ENCODE peak calls at places on chromosomes 6 and 20, in eight cellular contexts. E, Q, P, L, A, J, O and N are unnamed samples.

GRCh38 chr20:11755071-11755881 is 162.4 kb upstream of the BTBD3 start:
- DNase-seq in P (no peak), Q (no peak), L (no peak), A (peak; percentile 60), E (no peak), O (peak; percentile 9), J (no peak), N (no peak)

GRCh38 chr6:53431704-53432103 is 83.0 kb upstream of the ELOVL5 start:
- DNase-seq in O (no peak), L (no peak), A (no peak), J (no peak), E (no peak), P (no peak), Q (no peak), N (no peak)

GRCh38 chr6:133099573-133099972 is 141.6 kb upstream of the EYA4 start:
- DNase-seq in L (no peak), Q (no peak), E (no peak), O (peak; percentile 85), P (no peak), A (peak; percentile 91), J (no peak), N (peak; percentile 87)

GRCh38 chr6:63814459-63814858 is 178.9 kb downstream of the PHF3 start:
- DNase-seq in E (no peak), A (peak; percentile 30), L (no peak), Q (no peak), P (no peak), O (peak; percentile 23), J (no peak), N (no peak)

GRCh38 chr6:83429857-83430605 is 820 bp downstream of the ME1 start:
- DNase-seq in A (peak; percentile 59), E (peak; percentile 67), P (no peak), O (peak; percentile 43), Q (peak; percentile 60), L (peak; percentile 37), J (peak; percentile 15), N (peak; percentile 77)

GRCh38 chr6:155483858-155484257 is 28.2 kb upstream of the NOX3 start:
- DNase-seq in Q (no peak), L (no peak), A (no peak), J (no peak), O (peak; percentile 86), E (no peak), P (no peak), N (peak; percentile 63)

GRCh38 chr6:87789198-87789899 is 87.3 kb upstream of the AKIRIN2 start:
- DNase-seq in P (no peak), O (peak; percentile 65), A (peak; percentile 51), J (no peak), E (no peak), L (peak; percentile 54), Q (no peak), N (peak; percentile 94)

GRCh38 chr20:24872291-24873014 is 76.6 kb upstream of the CST7 start:
- DNase-seq in P (no peak), O (no peak), Q (no peak), J (no peak), L (no peak), A (no peak), E (peak; percentile 63), N (no peak)

GRCh38 chr20:25282796-25283195 is 34.9 kb downstream of the PYGB start:
- DNase-seq in L (no peak), J (peak; percentile 7), P (no peak), O (no peak), Q (no peak), A (no peak), E (no peak), N (no peak)

GRCh38 chr6:42292002-42292735 is 74.5 kb upstream of the MRPS10 start:
- DNase-seq in J (no peak), E (no peak), P (no peak), Q (no peak), O (peak; percentile 75), L (no peak), A (peak; percentile 87), N (peak; percentile 94)

GRCh38 chr6:152127429-152128165 is 320.1 kb downstream of the ESR1 start:
- DNase-seq in Q (no peak), O (no peak), A (peak; percentile 11), L (no peak), E (no peak), P (no peak), J (no peak), N (peak; percentile 42)

GRCh38 chr6:110813813-110814487 is 1.3 kb downstream of the CDK19 start:
- DNase-seq in J (peak; percentile 11), P (no peak), O (peak; percentile 8), Q (peak; percentile 7), A (peak; percentile 50), L (no peak), E (no peak), N (peak; percentile 22)

GRCh38 chr20:8670900-8671229 is 398.0 kb upstream of the PLCB4 start:
- DNase-seq in P (no peak), A (no peak), Q (no peak), L (no peak), J (no peak), O (peak; percentile 79), E (no peak), N (no peak)

GRCh38 chr6:26411751-26412150 is 9.7 kb downstream of the BTN3A1 start:
- DNase-seq in L (no peak), A (no peak), O (peak; percentile 75), P (no peak), E (no peak), Q (no peak), J (no peak), N (peak; percentile 10)

GRCh38 chr20:18314786-18315406 is 26.6 kb downstream of the ZNF133 start:
- DNase-seq in P (no peak), L (no peak), E (no peak), O (peak; percentile 77), A (peak; percentile 98), Q (no peak), J (no peak), N (peak; percentile 100)

GRCh38 chr6:139027620-139028182 is 844 bp upstream of the ABRACL start:
- DNase-seq in E (no peak), J (peak; percentile 44), A (no peak), O (peak; percentile 55), L (no peak), Q (no peak), P (no peak), N (peak; percentile 43)
- H3K4me3 ChIP-seq in E (peak overlapping the region; percentile 87), J (peak overlapping the region; percentile 94), A (peak overlapping the region; percentile 91), O (peak overlapping the region; percentile 96), L (no peak overlapping the region), Q (peak overlapping the region; percentile 73), P (peak overlapping the region; percentile 72), N (peak overlapping the region; percentile 80)

DNA sequence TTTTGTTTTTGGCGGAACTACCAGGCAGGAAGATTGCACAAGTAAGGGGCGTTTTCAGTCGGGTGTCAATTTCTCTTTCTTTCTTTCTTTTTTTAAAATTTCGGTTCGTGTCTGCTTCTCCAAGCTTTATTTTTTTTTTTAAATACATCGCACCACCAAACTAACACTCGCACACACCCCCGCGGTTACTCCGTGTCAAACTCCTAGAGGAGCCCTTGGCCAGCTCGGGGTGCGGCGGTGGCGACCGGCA is 338 bp downstream of the UTRN start:
- DNase-seq in E (no peak), Q (no peak), O (no peak), L (no peak), P (no peak), A (peak; percentile 14), J (no peak), N (no peak)
- TF ChIP-seq CTCF in E (no peak), Q (no peak), O (no peak), L (no peak), P (no peak), A (no peak), J (no peak), N (no peak)

GRCh38 chr6:34526992-34527728 is 29.0 kb downstream of the SPDEF start:
- DNase-seq in L (peak; percentile 97), J (peak; percentile 98), E (peak; percentile 98), O (peak; percentile 97), P (peak; percentile 86), Q (peak; percentile 96), A (peak; percentile 95), N (peak; percentile 95)

GRCh38 chr6:34527751-34528670 is 28.1 kb downstream of the SPDEF start:
- DNase-seq in J (no peak), P (no peak), O (no peak), L (no peak), A (no peak), E (no peak), Q (no peak), N (no peak)

GRCh38 chr6:34525431-34526175 is 30.5 kb downstream of the SPDEF start:
- DNase-seq in E (peak; percentile 41), A (no peak), L (no peak), O (no peak), J (no peak), P (no peak), Q (no peak), N (no peak)

GRCh38 chr6:34524989-34525388 is 31.1 kb downstream of the SPDEF start:
- DNase-seq in O (no peak), E (no peak), A (no peak), L (no peak), P (no peak), Q (no peak), J (no peak), N (no peak)

DNA sequence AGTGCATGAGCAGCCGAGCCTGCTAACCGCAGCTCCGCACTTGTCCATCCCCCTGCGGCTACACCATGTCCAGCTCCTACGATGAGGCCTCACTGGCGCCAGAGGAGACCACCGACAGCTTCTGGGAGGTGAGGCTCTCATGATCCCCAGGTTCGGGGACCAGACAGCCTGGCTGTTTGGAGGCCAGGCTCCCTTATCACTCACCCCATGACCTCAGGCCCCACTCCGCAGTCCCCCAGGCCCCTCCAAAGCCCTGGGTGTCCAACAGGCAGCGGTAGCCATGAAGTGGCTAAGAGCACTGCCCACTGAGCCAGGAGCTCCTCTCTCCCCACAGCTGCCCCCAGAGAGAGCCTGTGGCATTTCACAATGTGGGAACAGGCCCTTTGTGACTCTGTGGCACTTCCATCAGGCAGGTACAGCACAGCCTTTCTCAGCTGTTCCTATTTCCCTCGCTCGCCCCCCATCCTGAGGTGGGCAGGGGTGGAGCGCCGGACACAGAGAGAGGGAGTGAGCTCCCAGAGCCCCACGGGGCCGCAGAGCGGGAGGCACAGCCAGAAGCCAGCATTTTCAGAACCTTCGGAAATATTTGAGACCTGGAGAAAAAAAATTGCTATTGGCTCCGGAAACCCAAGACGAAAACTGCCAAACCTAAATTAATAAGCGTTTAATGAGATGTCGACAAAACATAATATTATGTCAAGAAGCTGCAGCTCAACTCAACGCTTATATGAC is 29.7 kb downstream of the SPDEF start:
- DNase-seq in L (no peak), Q (no peak), P (no peak), J (no peak), E (no peak), A (no peak), O (peak; percentile 21), N (no peak)
- H3K4me3 ChIP-seq in L (no peak overlapping the region), Q (peak overlapping the region; percentile 11), P (peak overlapping the region; percentile 30), J (peak overlapping the region; percentile 34), E (peak overlapping the region; percentile 36), A (peak overlapping the region; percentile 40), O (no peak overlapping the region), N (peak overlapping the region; percentile 20)

DNA sequence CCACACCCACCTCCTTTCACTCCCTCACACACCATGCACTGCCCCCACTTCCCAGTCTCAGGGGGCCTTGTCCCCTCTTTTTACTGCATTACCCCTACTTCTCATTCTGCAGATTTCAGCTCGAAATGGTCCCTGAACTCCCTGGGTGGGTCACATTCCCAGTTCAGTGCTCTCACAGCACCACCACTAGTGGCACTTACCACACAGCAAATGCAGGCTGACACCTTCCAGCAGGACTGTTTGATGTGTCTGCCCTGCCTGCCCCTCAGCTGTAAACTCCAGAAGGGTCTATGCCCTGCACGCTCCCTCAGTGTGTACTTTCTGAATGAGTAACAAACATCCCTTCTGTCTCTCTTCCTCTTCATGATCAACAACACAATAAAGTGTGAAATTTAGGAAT is 4.0 kb downstream of the DYNLT1 start:
- DNase-seq in J (no peak), P (no peak), A (no peak), E (peak; percentile 20), L (peak; percentile 18), Q (no peak), O (no peak), N (no peak)
- TF ChIP-seq CTCF in J (no peak), P (no peak), A (no peak), E (no peak), L (no peak), Q (no peak), O (no peak), N (no peak)